ENCODE peak calls at places on chromosome 16, in six cellular contexts. F is HCT116, L is breast epithelium, V is endothelial cell of umbilical vein, E is transverse colon, N is stomach. H is an unnamed sample.

GRCh38 chr16:19835989-19836421 is 48.6 kb downstream of the GPRC5B start:
- DNase-seq in F (no peak), L (no peak), V (no peak), E (no peak), N (no peak), H (no peak)

GRCh38 chr16:2779978-2780898 is 3.2 kb upstream of the ELOB start:
- DNase-seq in F (no peak), L (peak; percentile 40), V (no peak), E (peak; percentile 6), N (no peak), H (no peak)

GRCh38 chr16:2821483-2822157 is 4.6 kb downstream of the PRSS21 start:
- DNase-seq in F (no peak), L (peak; percentile 25), V (no peak), E (peak; percentile 3), N (no peak), H (no peak)

GRCh38 chr16:54657058-54657708 is 273.5 kb upstream of the IRX5 start:
- DNase-seq in F (peak; percentile 81), L (no peak), V (no peak), E (no peak), N (peak; percentile 72), H (no peak)

GRCh38 chr16:15644306-15644961 is 1.5 kb upstream of the MARF1 start:
- DNase-seq in F (peak; percentile 62), L (no peak), V (no peak), E (peak; percentile 38), N (no peak), H (no peak)

GRCh38 chr16:3057181-3058166 is 8.0 kb upstream of the IL32 start:
- DNase-seq in F (no peak), L (no peak), V (no peak), E (no peak), N (no peak), H (no peak)

GRCh38 chr16:66588981-66589713 is 9.9 kb downstream of the CMTM2 start:
- DNase-seq in F (no peak), L (no peak), V (peak; percentile 45), E (peak; percentile 56), N (peak; percentile 45), H (no peak)

GRCh38 chr16:88904676-88905365 is 38.4 kb upstream of the PABPN1L start:
- DNase-seq in F (no peak), L (no peak), V (no peak), E (no peak), N (no peak), H (no peak)

GRCh38 chr16:49440156-49441065 is 66.8 kb downstream of the C16orf78 start:
- DNase-seq in F (no peak), L (no peak), V (no peak), E (no peak), N (no peak), H (no peak)

GRCh38 chr16:20938426-20938825 is 37.9 kb downstream of the LYRM1 start:
- DNase-seq in F (no peak), L (no peak), V (peak; percentile 19), E (no peak), N (no peak), H (no peak)

GRCh38 chr16:57042157-57043111 is 49.9 kb upstream of the CPNE2 start:
- DNase-seq in F (no peak), L (no peak), V (no peak), E (peak; percentile 31), N (no peak), H (no peak)

GRCh38 chr16:11755022-11755760 is 12.5 kb upstream of the TXNDC11 start:
- DNase-seq in F (no peak), L (no peak), V (no peak), E (no peak), N (no peak), H (no peak)

GRCh38 chr16:65002265-65002664 is 119.6 kb downstream of the CDH11 start:
- DNase-seq in F (no peak), L (no peak), V (peak; percentile 91), E (no peak), N (no peak), H (no peak)

GRCh38 chr16:66248096-66248495 is 118.4 kb upstream of the CDH5 start:
- DNase-seq in F (no peak), L (peak; percentile 46), V (no peak), E (peak; percentile 37), N (peak; percentile 37), H (no peak)

GRCh38 chr16:13995194-13995593 is 75.2 kb downstream of the ERCC4 start:
- DNase-seq in F (no peak), L (no peak), V (no peak), E (no peak), N (no peak), H (no peak)

GRCh38 chr16:10081201-10081940 is 100.9 kb downstream of the GRIN2A start:
- DNase-seq in F (no peak), L (no peak), V (no peak), E (no peak), N (no peak), H (no peak)

GRCh38 chr16:49620158-49620867 is 235.6 kb downstream of the ZNF423 start:
- DNase-seq in F (peak; percentile 24), L (no peak), V (peak; percentile 71), E (peak; percentile 31), N (peak; percentile 72), H (peak; percentile 82)

GRCh38 chr16:68645494-68646388 is 631 bp downstream of the CDH3 start:
- DNase-seq in F (no peak), L (peak; percentile 55), V (no peak), E (no peak), N (no peak), H (no peak)

GRCh38 chr16:67846063-67846319 is 742 bp upstream of the NUTF2 start:
- DNase-seq in F (no peak), L (no peak), V (no peak), E (no peak), N (no peak), H (no peak)

GRCh38 chr16:11372073-11372923 is 27.0 kb downstream of the RMI2 start:
- DNase-seq in F (no peak), L (no peak), V (no peak), E (no peak), N (no peak), H (no peak)

GRCh38 chr16:55264949-55265348 is 59.1 kb upstream of the IRX6 start:
- DNase-seq in F (no peak), L (no peak), V (no peak), E (no peak), N (no peak), H (no peak)

GRCh38 chr16:59192551-59193199 is 458.6 kb upstream of the GOT2 start:
- DNase-seq in F (no peak), L (no peak), V (peak; percentile 46), E (no peak), N (no peak), H (no peak)

GRCh38 chr16:31248344-31248743 is 11.4 kb upstream of the ITGAM start:
- DNase-seq in F (no peak), L (no peak), V (no peak), E (no peak), N (no peak), H (no peak)

GRCh38 chr16:77273815-77274214 is 74.6 kb downstream of the SYCE1L start:
- DNase-seq in F (no peak), L (no peak), V (no peak), E (no peak), N (no peak), H (no peak)

GRCh38 chr16:20612551-20613470 is 36.6 kb upstream of the ACSM2B start:
- DNase-seq in F (no peak), L (no peak), V (no peak), E (no peak), N (peak; percentile 56), H (peak; percentile 87)

GRCh38 chr16:28038401-28038800 is 25.1 kb downstream of the GSG1L start:
- DNase-seq in F (no peak), L (no peak), V (no peak), E (no peak), N (no peak), H (no peak)

GRCh38 chr16:28040039-28040438 is 23.5 kb downstream of the GSG1L start:
- DNase-seq in F (no peak), L (no peak), V (no peak), E (no peak), N (no peak), H (no peak)

GRCh38 chr16:28042856-28043255 is 20.7 kb downstream of the GSG1L start:
- DNase-seq in F (no peak), L (no peak), V (no peak), E (no peak), N (no peak), H (no peak)

GRCh38 chr16:28041615-28042014 is 21.9 kb downstream of the GSG1L start:
- DNase-seq in F (no peak), L (no peak), V (no peak), E (no peak), N (no peak), H (no peak)

DNA sequence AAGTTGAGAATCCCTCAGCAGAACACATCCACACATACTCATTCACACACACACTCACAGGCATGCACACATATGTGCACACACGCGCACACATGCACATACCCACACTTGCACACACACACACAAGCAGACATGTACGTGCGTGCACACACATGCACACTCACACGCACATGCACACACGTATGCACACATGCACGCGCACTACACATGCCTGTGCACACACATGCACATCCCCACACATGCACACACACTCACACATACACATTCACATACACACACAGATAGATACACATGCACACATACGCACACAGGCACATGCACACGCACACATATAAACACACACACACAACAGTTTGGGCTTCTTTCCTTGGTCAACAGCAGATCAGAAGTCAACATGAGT is 24.0 kb downstream of the GSG1L start:
- DNase-seq in F (no peak), L (no peak), V (no peak), E (no peak), N (no peak), H (no peak)
- TF ChIP-seq POLR2A in F (no peak), L (no peak), V (no peak), E (no peak), N (no peak), H (no peak)

GRCh38 chr16:87387942-87388817 is 4.0 kb upstream of the MAP1LC3B start:
- DNase-seq in F (peak; percentile 100), L (peak; percentile 91), V (peak; percentile 99), E (peak; percentile 94), N (peak; percentile 93), H (peak; percentile 99)

GRCh38 chr16:87380875-87381274 is 2.7 kb downstream of the FBXO31 start:
- DNase-seq in F (no peak), L (no peak), V (no peak), E (no peak), N (no peak), H (no peak)

GRCh38 chr16:87382023-87382785 is 1.4 kb downstream of the FBXO31 start:
- DNase-seq in F (no peak), L (no peak), V (no peak), E (peak; percentile 35), N (no peak), H (no peak)

GRCh38 chr16:87383522-87384161 is at the start of gene FBXO31:
- DNase-seq in F (peak; percentile 88), L (peak; percentile 88), V (peak; percentile 89), E (peak; percentile 93), N (peak; percentile 89), H (peak; percentile 95)

GRCh38 chr16:87384162-87384999 is 805 bp upstream of the FBXO31 start:
- DNase-seq in F (no peak), L (no peak), V (no peak), E (peak; percentile 65), N (peak; percentile 44), H (no peak)
- TF ChIP-seq POLR2AphosphoS5 in F (no peak), L (peak; percentile 60), V (no peak), E (peak; percentile 7), N (no peak), H (peak; percentile 29)

GRCh38 chr16:84514295-84514873 is 9.9 kb upstream of the MEAK7 start:
- DNase-seq in F (no peak), L (no peak), V (no peak), E (no peak), N (no peak), H (no peak)
- H3K27ac ChIP-seq in F (no peak overlapping the region), L (peak overlapping the region; percentile 12), V (no peak overlapping the region), E (peak overlapping the region; percentile 39), N (no peak overlapping the region), H (no peak overlapping the region)

GRCh38 chr16:1492923-1493745 is at the start of gene TELO2:
- DNase-seq in F (peak; percentile 53), L (peak; percentile 77), V (peak; percentile 63), E (peak; percentile 86), N (peak; percentile 84), H (no peak)
- TF ChIP-seq POLR2A in F (no peak), L (no peak), V (peak; percentile 68), E (peak; percentile 36), N (no peak), H (no peak)